ENCODE peak calls at places on chromosome 19, in nine cellular contexts. W, M, F, E, C, V, K, I and Q are unnamed samples.

GRCh38 chr19:57813919-57814504 is 701 bp downstream of the ZNF552 start:
- DNase-seq in E (no peak), K (no peak), V (no peak), M (no peak), W (no peak), F (no peak), I (no peak), C (no peak), Q (peak)

GRCh38 chr19:28289294-28290063 is 923.5 kb downstream of the UQCRFS1 start:
- DNase-seq in M (peak), W (no peak), K (no peak), I (no peak), F (no peak), E (no peak), V (no peak), C (no peak), Q (peak)

GRCh38 chr19:37007587-37008220 is 70.5 kb upstream of the ZNF420 start:
- DNase-seq in I (peak), M (peak), C (no peak), W (peak), V (peak), K (peak), F (peak), E (no peak), Q (peak)

GRCh38 chr19:28998974-28999373 is 214.0 kb downstream of the UQCRFS1 start:
- DNase-seq in C (no peak), W (no peak), E (no peak), M (no peak), V (no peak), F (no peak), K (no peak), I (no peak), Q (no peak)

GRCh38 chr19:11286312-11286974 is 9.5 kb upstream of the TSPAN16 start:
- DNase-seq in K (no peak), M (no peak), C (no peak), W (no peak), E (no peak), F (no peak), V (peak), I (no peak), Q (no peak)

GRCh38 chr19:49555600-49556411 is 24.6 kb downstream of the NOSIP start:
- DNase-seq in C (no peak), K (peak), I (peak), W (peak), V (no peak), F (peak), E (no peak), M (no peak), Q (no peak)

GRCh38 chr19:47369923-47370625 is 21.0 kb downstream of the DHX34 start:
- DNase-seq in C (no peak), K (no peak), I (no peak), W (no peak), F (no peak), M (peak), E (no peak), V (peak), Q (no peak)

GRCh38 chr19:57171551-57172081 is 4.3 kb upstream of the DUXA start:
- DNase-seq in F (peak), C (no peak), E (no peak), K (peak), V (no peak), W (no peak), I (peak), M (no peak), Q (peak)

GRCh38 chr19:39307822-39308530 is 11.8 kb downstream of the IFNL1 start:
- DNase-seq in I (no peak), C (no peak), F (no peak), E (no peak), M (no peak), K (no peak), W (no peak), V (no peak), Q (no peak)

GRCh38 chr19:7725791-7726190 is 6.1 kb downstream of the CLEC4G start:
- DNase-seq in I (no peak), K (no peak), F (no peak), M (no peak), E (no peak), V (no peak), C (no peak), W (no peak), Q (no peak)

GRCh38 chr19:29663861-29664752 is 1.2 kb upstream of the PLEKHF1 start:
- DNase-seq in K (no peak), W (no peak), V (no peak), M (no peak), E (no peak), C (no peak), I (no peak), F (no peak), Q (peak)

GRCh38 chr19:47523473-47523872 is 8.6 kb upstream of the NAPA start:
- DNase-seq in I (no peak), K (no peak), F (no peak), V (no peak), E (no peak), M (no peak), W (no peak), C (no peak), Q (no peak)

GRCh38 chr19:23075031-23075733 is 41.6 kb upstream of the ZNF730 start:
- DNase-seq in F (no peak), C (peak), I (no peak), V (peak), M (no peak), K (no peak), E (no peak), W (no peak), Q (peak)

GRCh38 chr19:824885-825284 is 2.8 kb upstream of the AZU1 start:
- DNase-seq in W (no peak), I (no peak), E (no peak), M (no peak), C (no peak), V (no peak), F (no peak), K (no peak), Q (no peak)

GRCh38 chr19:33235269-33235995 is 9.8 kb upstream of the SLC7A10 start:
- DNase-seq in M (peak), V (peak), W (peak), E (peak), F (peak), K (peak), C (peak), I (peak), Q (peak)

GRCh38 chr19:18253716-18254115 is 20.5 kb downstream of the IQCN start:
- DNase-seq in C (no peak), F (no peak), V (no peak), W (no peak), I (no peak), M (no peak), E (peak), K (no peak), Q (peak)

GRCh38 chr19:47704024-47704423 is 9.2 kb upstream of the EHD2 start:
- DNase-seq in V (peak), C (no peak), M (no peak), I (no peak), F (no peak), E (no peak), W (no peak), K (no peak), Q (no peak)

GRCh38 chr19:41705393-41706174 is 2.8 kb upstream of the CEACAM5 start:
- DNase-seq in E (peak), W (no peak), K (no peak), M (no peak), F (peak), V (no peak), C (no peak), I (no peak), Q (peak)

GRCh38 chr19:36488816-36489138 is 584 bp downstream of the ZNF566 start:
- DNase-seq in C (no peak), F (no peak), E (peak), W (no peak), V (no peak), K (no peak), M (no peak), I (no peak), Q (no peak)

GRCh38 chr19:50333737-50334617 is 4.8 kb upstream of the KCNC3 start:
- DNase-seq in C (peak), W (peak), M (no peak), V (peak), F (peak), E (peak), K (no peak), I (peak), Q (no peak)

GRCh38 chr19:4622695-4623421 is 16.5 kb upstream of the TNFAIP8L1 start:
- DNase-seq in C (no peak), E (no peak), V (no peak), K (no peak), M (no peak), I (no peak), F (no peak), W (no peak), Q (no peak)

GRCh38 chr19:32924200-32924599 is 47.6 kb downstream of the CEP89 start:
- DNase-seq in K (no peak), V (peak), M (peak), W (no peak), I (no peak), E (no peak), F (no peak), C (no peak), Q (no peak)

GRCh38 chr19:35847911-35848310 is 4.4 kb downstream of the NPHS1 start:
- DNase-seq in M (no peak), I (no peak), F (no peak), E (no peak), K (no peak), C (no peak), V (no peak), W (no peak), Q (no peak)

GRCh38 chr19:2679439-2679838 is 23.1 kb downstream of the GNG7 start:
- DNase-seq in F (no peak), M (no peak), E (no peak), C (no peak), K (no peak), W (no peak), V (no peak), I (no peak), Q (no peak)

GRCh38 chr19:2242092-2242537 is 5.5 kb downstream of the SF3A2 start:
- DNase-seq in I (no peak), W (no peak), E (no peak), F (no peak), V (no peak), M (no peak), K (no peak), C (no peak), Q (no peak)

GRCh38 chr19:38850976-38851621 is 1.3 kb upstream of the HNRNPL start:
- DNase-seq in F (peak), V (no peak), K (no peak), C (no peak), M (no peak), W (peak), I (no peak), E (no peak), Q (no peak)

GRCh38 chr19:30662211-30662861 is 290.2 kb downstream of the ZNF536 start:
- DNase-seq in E (no peak), W (no peak), V (no peak), M (no peak), K (no peak), I (no peak), F (no peak), C (no peak), Q (peak)

GRCh38 chr19:2575734-2576481 is 100.0 kb downstream of the GADD45B start:
- DNase-seq in K (no peak), C (no peak), E (peak), F (no peak), I (no peak), M (no peak), W (no peak), V (peak), Q (no peak)

GRCh38 chr19:55638864-55639359 is 1.9 kb upstream of the ZNF580 start:
- DNase-seq in E (peak), I (peak), M (no peak), W (no peak), V (no peak), F (peak), C (no peak), K (peak), Q (no peak)

GRCh38 chr19:45514376-45515051 is 7.2 kb downstream of the VASP start:
- DNase-seq in M (no peak), K (no peak), E (peak), I (no peak), C (no peak), W (no peak), V (no peak), F (no peak), Q (peak)

GRCh38 chr19:34120846-34121639 is 51.3 kb upstream of the LSM14A start:
- DNase-seq in M (peak), C (no peak), F (peak), W (peak), K (no peak), V (peak), I (peak), E (peak), Q (peak)

GRCh38 chr19:54231077-54231931 is 8.5 kb upstream of the LILRB3 start:
- DNase-seq in C (peak), F (peak), M (peak), V (peak), I (peak), K (peak), E (peak), W (peak), Q (peak)

GRCh38 chr19:47778954-47779351 is 450 bp downstream of the SELENOW start:
- DNase-seq in M (no peak), I (no peak), K (no peak), E (peak), V (no peak), F (peak), W (no peak), C (no peak), Q (peak)

GRCh38 chr19:41877490-41877876 is 404 bp downstream of the CD79A start:
- DNase-seq in K (no peak), E (no peak), W (no peak), M (no peak), I (no peak), F (no peak), C (no peak), V (no peak), Q (no peak)